ENCODE peak calls at places on chromosomes 7 and 10, in seven cellular contexts. K is GM19239; A is stimulated activated CD4-positive, alpha-beta T cell treated with anti-CD3 and anti-CD28 coated beads, Interleukin-1b, Interleukin-23, amount 100 ng/mL, for 1 hour; G is lung; J is right lobe of liver; W is NCI-H2081; E is LoVo. Z is an unnamed sample.

GRCh38 chr7:30974605-30975256 is 11.0 kb downstream of the GHRHR start:
- DNase-seq in K (peak), A (no peak), G (peak), J (peak), W (no peak), E (peak), Z (peak)

GRCh38 chr7:143405158-143405557 is 3.5 kb downstream of the EPHA1 start:
- DNase-seq in K (no peak), A (no peak), G (no peak), J (no peak), W (no peak), E (no peak), Z (no peak)

GRCh38 chr7:6630007-6630849 is 6.9 kb upstream of the ZNF316 start:
- DNase-seq in K (no peak), A (no peak), G (no peak), J (no peak), W (no peak), E (no peak), Z (no peak)

GRCh38 chr10:111112333-111112732 is 35.5 kb downstream of the ADRA2A start:
- DNase-seq in K (no peak), A (no peak), G (no peak), J (no peak), W (no peak), E (no peak), Z (no peak)

GRCh38 chr7:151736403-151736909 is 140.5 kb downstream of the PRKAG2 start:
- DNase-seq in K (no peak), A (no peak), G (peak), J (no peak), W (peak), E (peak), Z (no peak)

GRCh38 chr7:405489-406211 is 114.0 kb downstream of the PDGFA start:
- DNase-seq in K (no peak), A (no peak), G (no peak), J (peak), W (no peak), E (no peak), Z (no peak)

GRCh38 chr7:3197567-3198212 is 103.4 kb upstream of the SDK1 start:
- DNase-seq in K (no peak), A (no peak), G (no peak), J (no peak), W (no peak), E (no peak), Z (no peak)

GRCh38 chr10:102131286-102132170 is 1.3 kb upstream of the PPRC1 start:
- DNase-seq in K (no peak), A (no peak), G (no peak), J (no peak), W (no peak), E (no peak), Z (no peak)

GRCh38 chr10:128927389-128927788 is 539.7 kb upstream of the MGMT start:
- DNase-seq in K (no peak), A (no peak), G (no peak), J (no peak), W (no peak), E (no peak), Z (no peak)

GRCh38 chr7:4406288-4407058 is 275.6 kb upstream of the FOXK1 start:
- DNase-seq in K (no peak), A (no peak), G (no peak), J (no peak), W (no peak), E (no peak), Z (no peak)